ENCODE peak calls at places on chromosomes 7 and 10, in eight cellular contexts. X is heart right ventricle, M is keratinocyte, Z is mesenchymal stem cell, W is endodermal cell, K is ovary, A is right lobe of liver, Q is RWPE2. J is an unnamed sample.

GRCh38 chr7:127995157-127995865 is 35.9 kb downstream of the LRRC4 start:
- DNase-seq in X (no peak), M (no peak), Z (peak; percentile 50), W (no peak), K (no peak), A (no peak), Q (no peak), J (no peak)

GRCh38 chr10:71548494-71548846 is 151.8 kb downstream of the CDH23 start:
- DNase-seq in X (no peak), M (no peak), Z (peak; percentile 20), W (peak; percentile 76), K (no peak), A (no peak), Q (no peak), J (no peak)

GRCh38 chr10:118626953-118627352 is 31.5 kb upstream of the PRLHR start:
- DNase-seq in X (no peak), M (no peak), Z (no peak), W (peak; percentile 66), K (no peak), A (no peak), Q (no peak), J (no peak)

GRCh38 chr7:127974611-127975010 is 56.6 kb downstream of the LRRC4 start:
- DNase-seq in X (no peak), M (no peak), Z (no peak), W (no peak), K (no peak), A (no peak), Q (no peak), J (no peak)

GRCh38 chr10:16986082-16986405 is 143.6 kb downstream of the CUBN start:
- DNase-seq in X (no peak), M (no peak), Z (no peak), W (no peak), K (no peak), A (no peak), Q (no peak), J (no peak)

GRCh38 chr7:95921543-95921942 is 149.2 kb downstream of the DYNC1I1 start:
- DNase-seq in X (no peak), M (no peak), Z (no peak), W (no peak), K (no peak), A (no peak), Q (no peak), J (no peak)

GRCh38 chr7:92763636-92764423 is 72.5 kb downstream of the CDK6 start:
- DNase-seq in X (no peak), M (peak; percentile 82), Z (peak; percentile 85), W (peak; percentile 88), K (no peak), A (no peak), Q (peak; percentile 72), J (no peak)

GRCh38 chr7:33666526-33666925 is 238.8 kb upstream of the BMPER start:
- DNase-seq in X (no peak), M (no peak), Z (no peak), W (no peak), K (no peak), A (no peak), Q (no peak), J (no peak)

GRCh38 chr7:139767561-139767982 is 10.2 kb downstream of the HIPK2 start:
- DNase-seq in X (no peak), M (no peak), Z (peak; percentile 24), W (no peak), K (no peak), A (no peak), Q (no peak), J (no peak)

GRCh38 chr10:31134303-31134928 is 102.8 kb upstream of the ZNF438 start:
- DNase-seq in X (peak; percentile 72), M (no peak), Z (peak; percentile 94), W (peak; percentile 78), K (no peak), A (no peak), Q (no peak), J (no peak)

GRCh38 chr10:47346572-47347302 is 1.4 kb upstream of the RBP3 start:
- DNase-seq in X (no peak), M (no peak), Z (peak; percentile 22), W (no peak), K (no peak), A (peak; percentile 26), Q (peak; percentile 52), J (peak; percentile 74)

GRCh38 chr10:88966785-88967184 is 14.2 kb upstream of the ACTA2 start:
- DNase-seq in X (peak; percentile 56), M (no peak), Z (no peak), W (no peak), K (peak; percentile 54), A (no peak), Q (no peak), J (no peak)

DNA sequence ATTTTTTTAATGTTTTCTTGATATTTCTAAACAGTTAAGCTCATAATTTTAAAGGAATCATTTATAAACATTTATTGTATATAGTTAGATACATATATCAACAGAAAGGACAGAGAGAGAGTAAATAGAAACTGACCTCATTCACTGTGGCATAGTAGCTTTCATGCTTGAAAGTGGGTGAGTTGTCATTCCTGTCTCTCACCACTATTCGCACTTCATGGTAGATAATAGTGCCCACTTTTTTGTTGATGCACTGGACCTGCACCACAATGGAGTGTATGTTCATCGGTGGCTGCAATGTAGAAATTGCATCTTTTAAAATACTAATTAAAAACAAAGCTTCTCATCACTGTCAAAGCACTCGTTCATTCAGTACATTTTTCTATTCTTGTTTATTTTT is 432.0 kb downstream of the PCDH15 start:
- DNase-seq in X (no peak), M (no peak), Z (no peak), W (no peak), K (no peak), A (no peak), Q (no peak), J (no peak)
- H3K4me1 ChIP-seq in X (no peaks in the 10 kb centered on the region), M (no peaks in the 10 kb centered on the region), Z (no peaks in the 10 kb centered on the region), W (no peaks in the 10 kb centered on the region), K (no peaks in the 10 kb centered on the region), A (no peaks in the 10 kb centered on the region), Q (no peaks in the 10 kb centered on the region), J (no peaks in the 10 kb centered on the region)

GRCh38 chr10:102121739-102122372 is 1.7 kb upstream of the LDB1 start:
- DNase-seq in X (no peak), M (no peak), Z (peak; percentile 80), W (peak; percentile 87), K (peak; percentile 76), A (no peak), Q (no peak), J (no peak)
- H3K4me3 ChIP-seq in X (peak overlapping the region; percentile 62), M (no peak overlapping the region), Z (no peak overlapping the region), W (peak overlapping the region; percentile 80), K (peak overlapping the region; percentile 49), A (no peak overlapping the region), Q (no peak overlapping the region), J (peak overlapping the region; percentile 80)

DNA sequence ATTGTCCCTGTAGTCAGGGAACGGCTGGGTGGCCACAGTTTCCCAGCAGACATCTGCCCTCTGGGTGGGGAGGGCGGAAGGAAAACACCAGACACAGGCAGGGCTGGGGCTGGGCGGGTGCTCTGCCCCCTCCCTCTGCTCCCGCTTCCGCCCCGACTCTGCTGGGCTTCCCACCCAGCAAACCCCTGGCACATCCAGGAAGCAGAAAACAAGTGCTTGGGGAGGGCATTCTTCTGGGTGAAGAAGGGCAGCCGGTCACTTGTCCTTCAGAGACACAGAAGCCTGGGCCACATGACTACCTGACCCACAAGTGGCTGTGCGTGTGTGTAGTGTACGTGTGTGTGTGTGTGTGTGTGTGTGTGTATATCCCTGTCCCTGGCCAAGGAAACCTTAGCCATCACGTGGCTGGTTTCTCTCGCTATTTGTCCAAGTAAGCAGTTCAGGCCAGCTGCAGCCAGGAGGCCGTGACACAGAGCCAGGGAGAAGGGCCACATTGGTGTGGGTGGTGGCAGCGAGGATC is 77.9 kb downstream of the ZMIZ1 start:
- DNase-seq in X (peak; percentile 73), M (no peak), Z (peak; percentile 51), W (no peak), K (peak; percentile 64), A (peak; percentile 86), Q (no peak), J (peak; percentile 81)
- H3K4me1 ChIP-seq in X (peaks cover 100% of the 10 kb centered on the region), M (peaks cover 47% of the 10 kb centered on the region), Z (peaks cover 86% of the 10 kb centered on the region), W (peaks cover 15% of the 10 kb centered on the region), K (peaks cover 62% of the 10 kb centered on the region), A (no peaks in the 10 kb centered on the region), Q (peaks cover 34% of the 10 kb centered on the region), J (peaks cover 98% of the 10 kb centered on the region)

DNA sequence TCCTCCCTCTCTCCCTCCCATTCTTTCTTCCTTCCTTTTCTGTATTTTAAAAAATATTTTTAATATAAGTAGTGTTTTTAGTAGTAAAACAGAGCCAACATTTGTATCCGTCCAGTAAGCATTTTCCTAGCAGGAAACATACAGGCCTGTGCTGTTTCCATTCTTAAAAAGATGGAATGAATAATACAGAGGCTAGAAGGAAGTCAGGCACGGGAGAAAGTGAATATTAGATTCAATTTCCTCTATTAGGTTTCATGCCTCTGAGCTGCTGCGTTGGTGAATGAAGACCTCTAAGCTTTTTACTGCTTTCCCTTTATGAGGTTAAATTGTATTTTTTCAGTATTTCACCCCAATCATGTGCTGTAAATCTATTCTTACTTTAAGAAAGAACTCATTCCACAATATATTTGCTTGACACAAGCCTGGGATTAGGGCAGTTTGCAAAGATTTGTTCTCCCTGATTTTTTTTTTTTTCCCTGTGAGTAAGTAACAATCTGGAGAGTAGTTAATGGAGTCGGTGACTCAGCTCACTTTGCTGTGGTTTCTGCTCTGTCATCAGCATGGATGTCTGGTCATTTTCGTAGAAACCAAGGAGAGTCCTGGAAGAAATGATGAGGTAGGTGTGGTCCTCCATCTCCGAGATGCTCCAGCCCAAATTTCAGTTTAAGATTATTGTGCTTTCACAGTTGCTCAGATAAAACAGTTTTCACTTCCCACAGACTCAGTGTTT is 76.1 kb upstream of the PITRM1 start:
- DNase-seq in X (no peak), M (peak; percentile 9), Z (peak; percentile 96), W (no peak), K (no peak), A (no peak), Q (no peak), J (no peak)
- H3K4me3 ChIP-seq in X (no peak overlapping the region), M (no peak overlapping the region), Z (no peak overlapping the region), W (no peak overlapping the region), K (no peak overlapping the region), A (no peak overlapping the region), Q (no peak overlapping the region), J (no peak overlapping the region)

GRCh38 chr7:107154826-107155225 is 14.0 kb upstream of the HBP1 start:
- DNase-seq in X (no peak), M (no peak), Z (no peak), W (no peak), K (no peak), A (no peak), Q (no peak), J (no peak)

GRCh38 chr7:107150375-107151073 is 18.3 kb upstream of the HBP1 start:
- DNase-seq in X (peak; percentile 38), M (no peak), Z (peak; percentile 73), W (peak; percentile 85), K (peak; percentile 73), A (peak; percentile 64), Q (no peak), J (peak; percentile 67)

GRCh38 chr7:107151538-107151937 is 17.3 kb upstream of the HBP1 start:
- DNase-seq in X (no peak), M (no peak), Z (no peak), W (no peak), K (no peak), A (no peak), Q (no peak), J (no peak)

GRCh38 chr7:107149863-107150262 is 18.9 kb upstream of the HBP1 start:
- DNase-seq in X (no peak), M (no peak), Z (no peak), W (no peak), K (no peak), A (no peak), Q (no peak), J (no peak)

DNA sequence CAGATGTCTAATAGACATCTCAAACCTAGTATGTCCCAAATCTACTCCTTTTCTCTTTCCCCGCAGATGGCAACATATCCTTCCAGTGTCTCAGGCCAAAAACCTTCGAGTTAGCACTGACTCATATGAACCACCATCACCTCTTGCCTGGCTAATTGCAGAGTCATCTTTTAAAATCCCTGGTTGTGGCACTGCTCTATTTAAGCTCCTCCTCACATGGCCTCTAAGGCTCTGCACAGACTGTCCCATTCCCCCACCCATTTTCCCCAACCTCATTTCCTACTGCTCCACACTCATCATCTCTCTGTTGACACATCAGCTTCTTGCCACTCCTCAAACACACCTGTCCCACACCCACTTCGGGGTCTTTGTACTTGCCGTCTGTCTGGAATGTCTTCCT is 16.8 kb upstream of the HBP1 start:
- DNase-seq in X (no peak), M (no peak), Z (peak; percentile 57), W (no peak), K (no peak), A (no peak), Q (no peak), J (no peak)
- H3K4me1 ChIP-seq in X (no peaks in the 10 kb centered on the region), M (peaks cover 3% of the 10 kb centered on the region), Z (peaks cover 3% of the 10 kb centered on the region), W (no peaks in the 10 kb centered on the region), K (no peaks in the 10 kb centered on the region), A (no peaks in the 10 kb centered on the region), Q (peaks cover 9% of the 10 kb centered on the region), J (peaks cover 7% of the 10 kb centered on the region)

J was measured in lower lobe of right lung.